ENCODE peak calls at places on chromosomes 13 and 19, in nine cellular contexts. U is fibroblast of lung, G is NT2/D1, R is endothelial cell of umbilical vein, A is uterus, L is PC-3, T is lower lobe of right lung, X is mesenchymal stem cell, I is heart right ventricle. O is an unnamed sample.
A peak's percentile ranks its signal among the peaks of the same experiment; 100 is the strongest.

GRCh38 chr19:46080561-46080960 is 39.8 kb upstream of the IGFL4 start:
- DNase-seq in U (peak; percentile 56), G (no peak), R (no peak), A (peak; percentile 69), L (peak; percentile 50), T (no peak), X (peak; percentile 87), I (no peak), O (no peak)

GRCh38 chr19:51320258-51320657 is 8.8 kb downstream of the IGLON5 start:
- DNase-seq in U (no peak), G (no peak), R (no peak), A (no peak), L (no peak), T (no peak), X (no peak), I (no peak), O (no peak)

GRCh38 chr13:30364876-30365275 is 57.4 kb upstream of the UBE2L5 start:
- DNase-seq in U (no peak), G (no peak), R (peak; percentile 95), A (no peak), L (no peak), T (no peak), X (peak; percentile 47), I (no peak), O (no peak)

GRCh38 chr19:51546650-51547396 is 15.4 kb upstream of the SIGLEC6 start:
- DNase-seq in U (no peak), G (no peak), R (peak; percentile 91), A (no peak), L (peak; percentile 82), T (no peak), X (peak; percentile 69), I (no peak), O (no peak)

GRCh38 chr13:77503398-77503797 is 32.1 kb upstream of the SCEL start:
- DNase-seq in U (no peak), G (no peak), R (no peak), A (no peak), L (no peak), T (no peak), X (no peak), I (no peak), O (no peak)

GRCh38 chr13:98959299-98959698 is 18.6 kb downstream of the DOCK9 start:
- DNase-seq in U (no peak), G (no peak), R (no peak), A (no peak), L (no peak), T (no peak), X (no peak), I (no peak), O (no peak)

GRCh38 chr19:18290250-18291018 is 9.0 kb upstream of the JUND start:
- DNase-seq in U (no peak), G (no peak), R (no peak), A (no peak), L (no peak), T (no peak), X (no peak), I (no peak), O (no peak)

GRCh38 chr19:30525383-30525782 is 153.2 kb downstream of the ZNF536 start:
- DNase-seq in U (no peak), G (no peak), R (no peak), A (no peak), L (no peak), T (no peak), X (no peak), I (no peak), O (no peak)

GRCh38 chr19:10749435-10750384 is 31.8 kb downstream of the DNM2 start:
- DNase-seq in U (no peak), G (no peak), R (no peak), A (no peak), L (no peak), T (peak; percentile 71), X (no peak), I (no peak), O (no peak)

GRCh38 chr13:40383132-40383531 is 283.3 kb downstream of the FOXO1 start:
- DNase-seq in U (no peak), G (no peak), R (no peak), A (no peak), L (peak; percentile 22), T (no peak), X (no peak), I (no peak), O (no peak)

GRCh38 chr13:32427852-32428580 is at the start of gene N4BP2L1:
- DNase-seq in U (peak; percentile 34), G (no peak), R (peak; percentile 56), A (peak; percentile 75), L (peak; percentile 32), T (peak; percentile 87), X (peak; percentile 28), I (peak; percentile 72), O (no peak)

GRCh38 chr13:32429406-32429909 is 1.5 kb upstream of the N4BP2L1 start:
- DNase-seq in U (no peak), G (no peak), R (no peak), A (no peak), L (no peak), T (no peak), X (no peak), I (no peak), O (no peak)

GRCh38 chr13:32430018-32430747 is 2.3 kb upstream of the N4BP2L1 start:
- DNase-seq in U (no peak), G (no peak), R (no peak), A (no peak), L (no peak), T (no peak), X (peak; percentile 67), I (no peak), O (no peak)

GRCh38 chr13:32426981-32427851 is 714 bp downstream of the N4BP2L1 start:
- DNase-seq in U (no peak), G (no peak), R (peak; percentile 25), A (peak; percentile 57), L (no peak), T (peak; percentile 76), X (peak; percentile 38), I (peak; percentile 34), O (no peak)

GRCh38 chr13:32428581-32429072 is 697 bp upstream of the N4BP2L1 start:
- DNase-seq in U (no peak), G (no peak), R (no peak), A (no peak), L (no peak), T (no peak), X (no peak), I (no peak), O (no peak)
- H3K27me3 ChIP-seq in U (no peaks in the 10 kb centered on the region), G (peaks cover 20% of the 10 kb centered on the region), R (no peaks in the 10 kb centered on the region), A (no peaks in the 10 kb centered on the region), L (no peaks in the 10 kb centered on the region), T (no peaks in the 10 kb centered on the region), X (no peaks in the 10 kb centered on the region), I (no peaks in the 10 kb centered on the region), O (no peaks in the 10 kb centered on the region)

DNA sequence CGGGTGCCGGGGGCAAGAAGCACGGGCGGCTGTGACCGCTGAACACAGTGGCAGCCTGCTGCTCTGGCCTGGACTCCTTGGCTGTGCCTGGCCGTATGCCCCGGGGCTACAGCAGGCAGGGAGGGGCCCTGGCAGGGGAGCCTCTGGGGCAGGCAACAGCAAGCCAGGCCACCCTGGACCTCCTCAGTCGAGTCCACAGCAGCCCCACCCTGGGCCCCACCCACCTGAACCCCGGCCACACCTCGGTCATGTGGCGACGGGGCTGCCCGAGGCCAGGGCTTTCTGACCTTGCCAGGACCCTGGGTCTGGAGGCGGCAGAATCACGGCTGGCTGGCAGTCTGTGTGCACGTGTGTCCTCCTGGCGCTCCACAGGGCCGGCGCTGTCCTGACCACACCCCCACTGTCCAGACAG is 8.7 kb downstream of the CILP2 start:
- DNase-seq in U (no peak), G (no peak), R (no peak), A (no peak), L (no peak), T (no peak), X (no peak), I (peak; percentile 57), O (no peak)
- H3K4me3 ChIP-seq in U (no peak overlapping the region), G (no peak overlapping the region), R (no peak overlapping the region), A (no peak overlapping the region), L (no peak overlapping the region), T (no peak overlapping the region), X (no peak overlapping the region), I (no peak overlapping the region), O (no peak overlapping the region)

GRCh38 chr19:50196322-50196932 is 7.0 kb upstream of the MYH14 start:
- DNase-seq in U (no peak), G (no peak), R (no peak), A (no peak), L (no peak), T (no peak), X (no peak), I (no peak), O (no peak)

GRCh38 chr19:50199254-50199545 is 4.2 kb upstream of the MYH14 start:
- DNase-seq in U (no peak), G (no peak), R (no peak), A (no peak), L (no peak), T (no peak), X (no peak), I (peak; percentile 27), O (no peak)

GRCh38 chr19:50195224-50195623 is 8.2 kb upstream of the MYH14 start:
- DNase-seq in U (no peak), G (no peak), R (no peak), A (no peak), L (no peak), T (no peak), X (no peak), I (no peak), O (no peak)

GRCh38 chr19:50198431-50199253 is 4.8 kb upstream of the MYH14 start:
- DNase-seq in U (no peak), G (no peak), R (no peak), A (no peak), L (no peak), T (no peak), X (no peak), I (no peak), O (no peak)

DNA sequence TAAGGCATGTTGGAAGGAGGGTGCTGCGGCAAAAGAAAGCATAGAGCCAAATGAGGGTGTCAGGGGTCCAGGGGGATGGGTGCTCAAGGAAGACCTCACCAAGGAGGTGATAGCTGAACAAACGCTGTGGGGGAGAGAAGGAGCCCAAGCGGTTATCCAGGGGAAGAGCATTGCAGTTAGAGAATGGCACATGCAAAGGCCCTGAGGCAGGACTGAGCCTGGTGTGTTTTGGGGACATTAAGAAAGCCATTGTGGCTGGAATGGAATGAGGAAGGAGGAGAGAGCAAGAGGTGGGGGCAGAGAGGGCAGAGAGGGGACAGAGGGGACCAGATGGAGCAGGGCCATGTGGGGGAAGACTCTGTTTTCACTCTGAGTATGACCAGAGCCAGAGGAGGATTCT is 6.1 kb upstream of the MYH14 start:
- DNase-seq in U (no peak), G (no peak), R (no peak), A (no peak), L (no peak), T (no peak), X (no peak), I (no peak), O (no peak)
- H3K27me3 ChIP-seq in U (no peaks in the 10 kb centered on the region), G (peaks cover 6% of the 10 kb centered on the region), R (peaks cover 3% of the 10 kb centered on the region), A (no peaks in the 10 kb centered on the region), L (no peaks in the 10 kb centered on the region), T (peaks cover 12% of the 10 kb centered on the region), X (peaks cover 20% of the 10 kb centered on the region), I (peaks cover 19% of the 10 kb centered on the region), O (no peaks in the 10 kb centered on the region)

DNA sequence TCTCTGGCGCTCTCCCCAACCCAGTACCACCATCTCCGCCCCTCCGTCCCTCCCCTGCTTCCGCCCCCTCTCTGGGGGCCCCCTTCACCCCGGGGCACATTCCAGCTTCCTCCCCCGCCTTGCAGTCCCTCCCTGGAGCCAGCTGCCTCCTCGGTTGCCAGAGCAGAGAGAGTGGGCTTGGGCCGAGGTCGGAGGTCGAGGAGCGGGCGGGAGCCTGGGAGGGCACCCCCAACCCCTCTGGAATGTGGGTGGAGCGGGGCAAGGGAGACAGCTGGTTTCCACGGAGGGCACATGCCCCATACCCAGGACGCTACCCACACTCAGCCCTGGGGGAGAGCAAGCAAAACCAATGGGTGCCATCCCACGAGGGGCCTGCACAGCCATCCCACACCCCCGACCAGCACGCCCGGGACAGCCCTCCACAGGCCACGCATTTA is 6.4 kb upstream of the CIRBP start:
- DNase-seq in U (no peak), G (no peak), R (no peak), A (peak; percentile 46), L (no peak), T (no peak), X (no peak), I (no peak), O (no peak)
- H3K4me3 ChIP-seq in U (no peak overlapping the region), G (peak overlapping the region; percentile 91), R (no peak overlapping the region), A (no peak overlapping the region), L (peak overlapping the region; percentile 86), T (peak overlapping the region; percentile 76), X (no peak overlapping the region), I (no peak overlapping the region), O (peak overlapping the region; percentile 75)